ENCODE peak calls at places on chromosomes 4 and X, in ten cellular contexts. R, G, A, F, D, S, Y, V, Z and J are unnamed samples.

GRCh38 chr4:55435136-55435535 is 39.4 kb downstream of the TMEM165 start:
- DNase-seq in D (peak), S (no peak), Z (peak), V (peak), A (no peak), G (no peak), R (no peak), F (no peak), Y (no peak), J (peak)

GRCh38 chrX:123959281-123960063 is 2.0 kb upstream of the STAG2 start:
- DNase-seq in A (peak), Z (peak), R (peak), G (peak), Y (peak), F (no peak), D (peak), S (peak), V (no peak), J (peak)

GRCh38 chrX:9940397-9940796 is 26.8 kb upstream of the CLDN34 start:
- DNase-seq in D (no peak), S (no peak), F (peak), A (no peak), Z (peak), R (peak), G (no peak), V (peak), Y (no peak), J (peak)

GRCh38 chr4:185222598-185222997 is 13.2 kb downstream of the SNX25 start:
- DNase-seq in S (no peak), G (no peak), R (peak), A (no peak), Y (no peak), V (peak), D (no peak), Z (no peak), F (no peak), J (peak)

GRCh38 chr4:102687373-102687981 is 73.3 kb downstream of the MANBA start:
- DNase-seq in D (no peak), Y (no peak), Z (peak), F (no peak), S (no peak), V (peak), G (no peak), R (peak), A (no peak), J (peak)

GRCh38 chr4:168509786-168510185 is 12.9 kb downstream of the PALLD start:
- DNase-seq in D (no peak), A (no peak), Z (no peak), F (no peak), V (peak), S (no peak), R (peak), G (no peak), Y (no peak), J (peak)

GRCh38 chrX:36957425-36958328 is 50.5 kb upstream of the FAM47C start:
- DNase-seq in G (peak), S (no peak), F (no peak), Z (peak), R (no peak), V (no peak), Y (peak), D (no peak), A (no peak), J (no peak)

GRCh38 chr4:2910409-2910808 is 52.8 kb downstream of the NOP14 start:
- DNase-seq in Y (no peak), V (no peak), D (no peak), R (no peak), Z (no peak), A (no peak), G (no peak), F (no peak), S (no peak), J (no peak)

GRCh38 chr4:74794341-74794801 is at the start of gene BTC:
- DNase-seq in V (no peak), A (peak), Z (peak), R (no peak), Y (peak), F (no peak), D (no peak), S (no peak), G (peak), J (peak)

GRCh38 chrX:155718964-155719586 is 106.3 kb upstream of the TMLHE start:
- DNase-seq in V (no peak), A (no peak), G (no peak), Y (no peak), S (no peak), D (no peak), R (peak), Z (no peak), F (no peak), J (peak)

GRCh38 chr4:165404080-165404479 is 25.3 kb downstream of the CPE start:
- DNase-seq in R (no peak), S (no peak), A (no peak), D (no peak), V (no peak), F (no peak), Z (no peak), G (no peak), Y (no peak), J (no peak)

GRCh38 chrX:66760648-66761047 is 121.8 kb upstream of the EDA2R start:
- DNase-seq in D (no peak), S (no peak), R (no peak), Z (peak), A (no peak), Y (no peak), F (no peak), V (no peak), G (no peak), J (peak)

GRCh38 chrX:74449322-74449936 is 28.1 kb downstream of the SLC16A2 start:
- DNase-seq in D (peak), Z (peak), F (no peak), A (no peak), V (peak), G (no peak), S (no peak), Y (peak), R (no peak), J (peak)

GRCh38 chr4:158821228-158822009 is 52.6 kb downstream of the FNIP2 start:
- DNase-seq in R (peak), D (no peak), Z (no peak), A (no peak), S (no peak), F (no peak), G (no peak), V (peak), Y (no peak), J (peak)

GRCh38 chrX:11351375-11352295 is 58.4 kb downstream of the AMELX start:
- DNase-seq in V (peak), Y (peak), S (peak), G (no peak), A (peak), D (no peak), R (peak), F (peak), Z (no peak), J (peak)

GRCh38 chr4:81314196-81314896 is 99.3 kb upstream of the PRKG2 start:
- DNase-seq in V (peak), Y (peak), F (peak), G (peak), D (no peak), Z (peak), R (peak), A (peak), S (peak), J (peak)

GRCh38 chrX:111652719-111653118 is 28.3 kb upstream of the ALG13 start:
- DNase-seq in A (no peak), V (no peak), G (no peak), Y (no peak), S (no peak), R (no peak), F (no peak), D (no peak), Z (peak), J (peak)

GRCh38 chr4:21768349-21769310 is 179.9 kb downstream of the KCNIP4 start:
- DNase-seq in Z (peak), D (no peak), Y (no peak), R (peak), V (peak), A (peak), S (no peak), G (no peak), F (no peak), J (peak)

GRCh38 chrX:51420610-51421009 is 75.8 kb downstream of the NUDT11 start:
- DNase-seq in F (peak), G (no peak), S (no peak), R (peak), Z (peak), Y (no peak), D (peak), A (peak), V (peak), J (peak)

GRCh38 chr4:85741921-85742591 is 267.1 kb downstream of the ARHGAP24 start:
- DNase-seq in V (no peak), G (no peak), D (no peak), Y (no peak), A (no peak), Z (no peak), S (peak), R (no peak), F (no peak), J (no peak)

GRCh38 chr4:41323706-41324105 is 67.0 kb downstream of the UCHL1 start:
- DNase-seq in V (no peak), D (no peak), A (no peak), G (no peak), R (no peak), F (no peak), Y (no peak), S (no peak), Z (peak), J (peak)

GRCh38 chr4:157886650-157887049 is 286.2 kb downstream of the GASK1B start:
- DNase-seq in S (no peak), G (no peak), A (no peak), V (no peak), R (no peak), Z (no peak), Y (no peak), D (no peak), F (no peak), J (no peak)

GRCh38 chr4:153335665-153336064 is 8.8 kb upstream of the MND1 start:
- DNase-seq in D (no peak), A (no peak), Z (no peak), G (no peak), Y (no peak), R (peak), S (no peak), F (no peak), V (peak), J (peak)

GRCh38 chr4:20249333-20249732 is 2.4 kb upstream of the SLIT2 start:
- DNase-seq in D (no peak), F (no peak), Y (no peak), Z (no peak), S (no peak), G (no peak), A (no peak), V (peak), R (peak), J (peak)

GRCh38 chr4:4866124-4866832 is 6.8 kb downstream of the MSX1 start:
- DNase-seq in A (no peak), Y (no peak), D (no peak), F (no peak), G (no peak), R (no peak), S (no peak), Z (no peak), V (no peak), J (no peak)

GRCh38 chrX:47568656-47569295 is 7.8 kb downstream of the ARAF start:
- DNase-seq in Y (no peak), A (no peak), F (no peak), S (no peak), D (peak), V (no peak), G (no peak), R (no peak), Z (peak), J (no peak)

GRCh38 chrX:24506082-24506481 is 41.0 kb downstream of the PDK3 start:
- DNase-seq in D (no peak), G (no peak), S (no peak), Y (no peak), F (no peak), Z (peak), V (peak), R (peak), A (no peak), J (peak)

GRCh38 chr4:41294445-41295062 is 37.8 kb downstream of the UCHL1 start:
- DNase-seq in A (no peak), R (no peak), D (no peak), F (no peak), G (no peak), Y (no peak), Z (peak), S (no peak), V (no peak), J (no peak)

GRCh38 chr4:73127839-73128448 is 58.4 kb upstream of the COX18 start:
- DNase-seq in G (no peak), R (peak), Y (no peak), D (no peak), V (peak), S (no peak), Z (peak), F (no peak), A (no peak), J (peak)

GRCh38 chrX:73068467-73069364 is 10.6 kb downstream of the PABPC1L2A start:
- DNase-seq in V (no peak), A (no peak), G (no peak), Y (no peak), D (no peak), Z (no peak), R (no peak), F (no peak), S (no peak), J (no peak)

GRCh38 chrX:20363003-20363674 is 96.4 kb upstream of the RPS6KA3 start:
- DNase-seq in S (no peak), V (peak), G (no peak), D (no peak), A (no peak), Z (no peak), R (no peak), Y (no peak), F (no peak), J (peak)

GRCh38 chrX:13380230-13380629 is 60.4 kb upstream of the ATXN3L start:
- DNase-seq in R (peak), A (no peak), F (no peak), G (no peak), Z (no peak), Y (no peak), S (no peak), D (no peak), V (peak), J (peak)

GRCh38 chr4:159206427-159206871 is 103.6 kb downstream of the RAPGEF2 start:
- DNase-seq in F (no peak), Y (no peak), R (peak), G (no peak), Z (no peak), V (peak), S (no peak), D (no peak), A (no peak), J (peak)

GRCh38 chr4:55030606-55031005 is 94.8 kb downstream of the KDR start:
- DNase-seq in V (no peak), Z (no peak), D (no peak), R (no peak), F (no peak), Y (no peak), A (no peak), G (no peak), S (no peak), J (no peak)

GRCh38 chr4:19748470-19748869 is 503.2 kb upstream of the SLIT2 start:
- DNase-seq in G (peak), A (peak), V (peak), R (peak), D (no peak), F (peak), Z (no peak), Y (no peak), S (peak), J (peak)

GRCh38 chr4:95007998-95008397 is 250.2 kb downstream of the BMPR1B start:
- DNase-seq in A (no peak), Y (no peak), S (no peak), F (no peak), R (no peak), V (no peak), Z (no peak), D (no peak), G (no peak), J (no peak)

GRCh38 chrX:80578518-80579105 is 158.4 kb downstream of the TENT5D start:
- DNase-seq in F (peak), G (no peak), Y (no peak), Z (peak), S (no peak), R (peak), V (peak), A (no peak), D (no peak), J (peak)

GRCh38 chr4:164526916-164527315 is 227.0 kb upstream of the SMIM31 start:
- DNase-seq in G (no peak), Z (no peak), R (no peak), V (no peak), D (no peak), F (no peak), A (no peak), Y (no peak), S (no peak), J (no peak)

GRCh38 chr4:4825431-4825830 is 34.0 kb upstream of the MSX1 start:
- DNase-seq in Y (no peak), G (no peak), S (no peak), A (no peak), Z (no peak), R (no peak), F (no peak), V (no peak), D (no peak), J (no peak)

GRCh38 chrX:154384284-154384892 is 5.3 kb downstream of the EMD start:
- DNase-seq in V (no peak), D (no peak), F (no peak), G (no peak), S (no peak), Z (no peak), A (no peak), R (no peak), Y (no peak), J (peak)
- TF ChIP-seq CTCF in V (peak), D (no peak), F (no peak), G (no peak), S (peak), Z (peak), A (no peak), R (peak), Y (no peak), J (peak)

GRCh38 chr4:150582101-150582565 is at the start of gene MAB21L2:
- DNase-seq in Z (no peak), S (no peak), Y (no peak), A (no peak), G (no peak), D (no peak), R (no peak), F (no peak), V (peak), J (peak)

GRCh38 chr4:150586162-150586561 is 4.2 kb downstream of the MAB21L2 start:
- DNase-seq in V (no peak), G (no peak), D (no peak), F (no peak), A (no peak), R (no peak), Y (no peak), S (no peak), Z (no peak), J (no peak)

GRCh38 chr4:150582881-150583286 is 933 bp downstream of the MAB21L2 start:
- DNase-seq in F (no peak), R (no peak), S (no peak), G (no peak), V (peak), Z (no peak), Y (no peak), A (no peak), D (no peak), J (peak)

GRCh38 chr4:150583287-150584197 is 1.6 kb downstream of the MAB21L2 start:
- DNase-seq in Y (no peak), F (no peak), A (no peak), Z (no peak), S (peak), G (no peak), R (no peak), D (no peak), V (peak), J (peak)

DNA sequence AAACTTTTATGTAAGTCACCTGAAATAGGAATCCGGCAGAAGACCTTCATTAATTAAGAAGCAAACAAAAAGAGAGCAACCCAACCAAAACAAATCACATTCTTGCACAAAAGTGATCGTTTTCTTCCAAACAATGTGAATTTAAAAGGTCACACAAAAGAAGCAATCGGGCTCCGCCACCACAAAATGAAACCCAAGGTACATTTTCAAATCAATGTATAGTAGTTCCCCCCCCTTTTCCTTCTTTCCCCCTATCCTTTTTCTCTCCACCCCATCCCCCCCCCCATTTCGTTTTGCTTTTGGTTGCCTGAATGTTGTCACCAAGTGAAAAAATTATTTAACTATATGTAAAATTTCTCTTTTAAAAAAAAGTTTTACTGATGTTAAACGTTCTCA is 2.2 kb downstream of the MAB21L2 start:
- DNase-seq in A (no peak), D (no peak), G (no peak), R (no peak), S (no peak), V (no peak), Z (no peak), F (no peak), Y (no peak), J (no peak)
- H3K4me3 ChIP-seq in A (peak), D (no peak), G (no peak), R (no peak), S (peak), V (peak), Z (no peak), F (no peak), Y (peak), J (peak)

GRCh38 chr4:114417214-114417613 is 181.4 kb upstream of the UGT8 start:
- DNase-seq in R (no peak), V (no peak), Z (no peak), Y (no peak), D (no peak), G (no peak), F (no peak), S (no peak), A (no peak), J (peak)
- TF ChIP-seq CTCF in R (no peak), V (no peak), Z (no peak), Y (no peak), D (no peak), G (no peak), F (no peak), S (no peak), A (no peak), J (no peak)

DNA sequence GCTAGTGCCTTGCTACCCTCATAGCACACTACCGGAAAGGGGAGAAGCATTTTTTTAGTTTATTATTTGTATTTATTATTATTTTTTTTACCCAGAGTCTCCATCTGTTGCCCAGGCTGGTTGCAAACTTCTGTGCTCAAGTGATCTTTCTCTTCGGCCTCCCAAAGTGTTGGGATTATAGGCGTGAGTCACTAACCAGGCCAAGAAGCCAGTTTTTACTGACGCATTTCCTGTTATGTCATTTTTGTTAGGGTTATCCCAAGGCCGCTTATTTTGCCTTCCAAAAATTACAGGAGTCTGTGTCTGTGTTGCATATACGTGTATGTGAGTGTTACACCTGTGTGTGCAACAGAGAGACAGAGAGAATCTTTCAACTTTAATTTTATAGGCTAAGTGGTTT is 404.5 kb downstream of the GBA3 start:
- DNase-seq in A (no peak), R (peak), V (peak), S (no peak), Z (peak), F (peak), G (no peak), Y (no peak), D (no peak), J (peak)
- H3K4me3 ChIP-seq in A (no peak), R (no peak), V (no peak), S (no peak), Z (no peak), F (no peak), G (no peak), Y (no peak), D (no peak), J (no peak)

GRCh38 chr4:76725039-76725438 is 172.9 kb downstream of the SOWAHB start:
- DNase-seq in R (no peak), G (no peak), Z (no peak), Y (no peak), V (no peak), S (no peak), F (no peak), D (no peak), A (no peak), J (no peak)

GRCh38 chr4:76723916-76724315 is 174.0 kb downstream of the SOWAHB start:
- DNase-seq in S (no peak), D (no peak), R (peak), G (no peak), A (no peak), V (peak), Z (peak), F (no peak), Y (no peak), J (peak)

GRCh38 chr4:76726141-76726540 is 171.8 kb downstream of the SOWAHB start:
- DNase-seq in S (no peak), G (no peak), Z (no peak), R (peak), A (no peak), V (peak), F (no peak), D (no peak), Y (no peak), J (no peak)

GRCh38 chr4:76726631-76727030 is 171.3 kb downstream of the SOWAHB start:
- DNase-seq in A (no peak), D (no peak), V (no peak), Z (no peak), R (no peak), F (no peak), S (no peak), G (no peak), Y (no peak), J (no peak)

GRCh38 chr4:76723373-76723772 is 174.6 kb downstream of the SOWAHB start:
- DNase-seq in S (no peak), R (peak), G (no peak), V (peak), Y (no peak), F (no peak), A (no peak), Z (peak), D (no peak), J (peak)
- TF ChIP-seq CTCF in S (no peak), R (peak), G (no peak), V (peak), Y (no peak), F (peak), A (no peak), Z (peak), D (no peak), J (peak)

GRCh38 chr4:105758958-105759357 is 50.4 kb downstream of the GSTCD start:
- DNase-seq in Y (no peak), D (no peak), S (no peak), G (no peak), A (no peak), Z (no peak), V (peak), R (no peak), F (no peak), J (peak)
- H3K4me3 ChIP-seq in Y (no peak), D (no peak), S (no peak), G (no peak), A (no peak), Z (no peak), V (no peak), R (no peak), F (no peak), J (no peak)